ENCODE peak calls at places on chromosomes 5 and 9, in seven cellular contexts. One of them, this sample, is unnamed.

GRCh38 chr5:141753971-141754713 is 72.1 kb upstream of the ARAP3 start:
- DNase-seq in CD8-positive, alpha-beta T cell: peak
- DNase-seq in left cardiac atrium: no peak
- DNase-seq in memory B cell: no peak
- DNase-seq in T-helper 1 cell: peak
- DNase-seq in stimulated activated CD4-positive, alpha-beta T cell treated with anti-CD3 and anti-CD28 coated beads, TNF-alpha, amount 100 ng/mL, for 48 hours: no peak
- DNase-seq in heart left ventricle: no peak
- DNase-seq in this sample: no peak

GRCh38 chr5:10564838-10565784 is 1.2 kb downstream of the ANKRD33B start:
- DNase-seq in CD8-positive, alpha-beta T cell: no peak
- DNase-seq in left cardiac atrium: no peak
- DNase-seq in memory B cell: no peak
- DNase-seq in T-helper 1 cell: no peak
- DNase-seq in stimulated activated CD4-positive, alpha-beta T cell treated with anti-CD3 and anti-CD28 coated beads, TNF-alpha, amount 100 ng/mL, for 48 hours: no peak
- DNase-seq in heart left ventricle: peak
- DNase-seq in this sample: no peak

GRCh38 chr5:100877277-100877676 is 25.8 kb downstream of the ST8SIA4 start:
- DNase-seq in CD8-positive, alpha-beta T cell: no peak
- DNase-seq in left cardiac atrium: no peak
- DNase-seq in memory B cell: no peak
- DNase-seq in T-helper 1 cell: no peak
- DNase-seq in stimulated activated CD4-positive, alpha-beta T cell treated with anti-CD3 and anti-CD28 coated beads, TNF-alpha, amount 100 ng/mL, for 48 hours: no peak
- DNase-seq in heart left ventricle: no peak
- DNase-seq in this sample: no peak

GRCh38 chr9:134025606-134026541 is 593 bp downstream of the BRD3OS start:
- DNase-seq in CD8-positive, alpha-beta T cell: peak
- DNase-seq in left cardiac atrium: peak
- DNase-seq in memory B cell: peak
- DNase-seq in T-helper 1 cell: peak
- DNase-seq in stimulated activated CD4-positive, alpha-beta T cell treated with anti-CD3 and anti-CD28 coated beads, TNF-alpha, amount 100 ng/mL, for 48 hours: no peak
- DNase-seq in heart left ventricle: no peak
- DNase-seq in this sample: peak

GRCh38 chr9:16136961-16137360 is 584.1 kb downstream of the CCDC171 start:
- DNase-seq in CD8-positive, alpha-beta T cell: no peak
- DNase-seq in left cardiac atrium: peak
- DNase-seq in memory B cell: no peak
- DNase-seq in T-helper 1 cell: no peak
- DNase-seq in stimulated activated CD4-positive, alpha-beta T cell treated with anti-CD3 and anti-CD28 coated beads, TNF-alpha, amount 100 ng/mL, for 48 hours: no peak
- DNase-seq in heart left ventricle: no peak
- DNase-seq in this sample: no peak

GRCh38 chr5:71907001-71907564 is 188.0 kb downstream of the CARTPT start:
- DNase-seq in CD8-positive, alpha-beta T cell: no peak
- DNase-seq in left cardiac atrium: no peak
- DNase-seq in memory B cell: no peak
- DNase-seq in T-helper 1 cell: no peak
- DNase-seq in stimulated activated CD4-positive, alpha-beta T cell treated with anti-CD3 and anti-CD28 coated beads, TNF-alpha, amount 100 ng/mL, for 48 hours: no peak
- DNase-seq in heart left ventricle: no peak
- DNase-seq in this sample: no peak

GRCh38 chr5:6760636-6761035 is 47.4 kb downstream of the TENT4A start:
- DNase-seq in CD8-positive, alpha-beta T cell: no peak
- DNase-seq in left cardiac atrium: peak
- DNase-seq in memory B cell: no peak
- DNase-seq in T-helper 1 cell: no peak
- DNase-seq in stimulated activated CD4-positive, alpha-beta T cell treated with anti-CD3 and anti-CD28 coated beads, TNF-alpha, amount 100 ng/mL, for 48 hours: no peak
- DNase-seq in heart left ventricle: no peak
- DNase-seq in this sample: no peak

GRCh38 chr5:1497795-1498622 is 25.8 kb downstream of the LPCAT1 start:
- DNase-seq in CD8-positive, alpha-beta T cell: no peak
- DNase-seq in left cardiac atrium: no peak
- DNase-seq in memory B cell: no peak
- DNase-seq in T-helper 1 cell: no peak
- DNase-seq in stimulated activated CD4-positive, alpha-beta T cell treated with anti-CD3 and anti-CD28 coated beads, TNF-alpha, amount 100 ng/mL, for 48 hours: no peak
- DNase-seq in heart left ventricle: no peak
- DNase-seq in this sample: no peak

GRCh38 chr5:151079838-151080619 is 805 bp downstream of the TNIP1 start:
- DNase-seq in CD8-positive, alpha-beta T cell: no peak
- DNase-seq in left cardiac atrium: no peak
- DNase-seq in memory B cell: no peak
- DNase-seq in T-helper 1 cell: no peak
- DNase-seq in stimulated activated CD4-positive, alpha-beta T cell treated with anti-CD3 and anti-CD28 coated beads, TNF-alpha, amount 100 ng/mL, for 48 hours: no peak
- DNase-seq in heart left ventricle: no peak
- DNase-seq in this sample: no peak

GRCh38 chr5:14790220-14790619 is 81.4 kb downstream of the ANKH start:
- DNase-seq in CD8-positive, alpha-beta T cell: no peak
- DNase-seq in left cardiac atrium: no peak
- DNase-seq in memory B cell: no peak
- DNase-seq in T-helper 1 cell: no peak
- DNase-seq in stimulated activated CD4-positive, alpha-beta T cell treated with anti-CD3 and anti-CD28 coated beads, TNF-alpha, amount 100 ng/mL, for 48 hours: no peak
- DNase-seq in heart left ventricle: no peak
- DNase-seq in this sample: no peak

GRCh38 chr5:83503662-83504061 is 32.1 kb downstream of the VCAN start:
- DNase-seq in CD8-positive, alpha-beta T cell: no peak
- DNase-seq in left cardiac atrium: no peak
- DNase-seq in memory B cell: no peak
- DNase-seq in T-helper 1 cell: no peak
- DNase-seq in stimulated activated CD4-positive, alpha-beta T cell treated with anti-CD3 and anti-CD28 coated beads, TNF-alpha, amount 100 ng/mL, for 48 hours: no peak
- DNase-seq in heart left ventricle: no peak
- DNase-seq in this sample: no peak

GRCh38 chr5:40481226-40481625 is 198.5 kb upstream of the PTGER4 start:
- DNase-seq in CD8-positive, alpha-beta T cell: no peak
- DNase-seq in left cardiac atrium: no peak
- DNase-seq in memory B cell: no peak
- DNase-seq in T-helper 1 cell: no peak
- DNase-seq in stimulated activated CD4-positive, alpha-beta T cell treated with anti-CD3 and anti-CD28 coated beads, TNF-alpha, amount 100 ng/mL, for 48 hours: no peak
- DNase-seq in heart left ventricle: no peak
- DNase-seq in this sample: no peak

GRCh38 chr5:137580030-137580429 is 80.9 kb upstream of the SPOCK1 start:
- DNase-seq in CD8-positive, alpha-beta T cell: no peak
- DNase-seq in left cardiac atrium: no peak
- DNase-seq in memory B cell: no peak
- DNase-seq in T-helper 1 cell: no peak
- DNase-seq in stimulated activated CD4-positive, alpha-beta T cell treated with anti-CD3 and anti-CD28 coated beads, TNF-alpha, amount 100 ng/mL, for 48 hours: no peak
- DNase-seq in heart left ventricle: no peak
- DNase-seq in this sample: no peak

GRCh38 chr9:111501648-111502047 is 17.5 kb upstream of the ECPAS start:
- DNase-seq in CD8-positive, alpha-beta T cell: no peak
- DNase-seq in left cardiac atrium: no peak
- DNase-seq in memory B cell: no peak
- DNase-seq in T-helper 1 cell: no peak
- DNase-seq in stimulated activated CD4-positive, alpha-beta T cell treated with anti-CD3 and anti-CD28 coated beads, TNF-alpha, amount 100 ng/mL, for 48 hours: no peak
- DNase-seq in heart left ventricle: no peak
- DNase-seq in this sample: no peak

GRCh38 chr9:134908524-134909364 is 9.0 kb downstream of the FCN1 start:
- DNase-seq in CD8-positive, alpha-beta T cell: no peak
- DNase-seq in left cardiac atrium: no peak
- DNase-seq in memory B cell: no peak
- DNase-seq in T-helper 1 cell: no peak
- DNase-seq in stimulated activated CD4-positive, alpha-beta T cell treated with anti-CD3 and anti-CD28 coated beads, TNF-alpha, amount 100 ng/mL, for 48 hours: no peak
- DNase-seq in heart left ventricle: no peak
- DNase-seq in this sample: no peak

GRCh38 chr5:1907616-1908015 is 24.9 kb upstream of the IRX4 start:
- DNase-seq in CD8-positive, alpha-beta T cell: no peak
- DNase-seq in left cardiac atrium: no peak
- DNase-seq in memory B cell: no peak
- DNase-seq in T-helper 1 cell: no peak
- DNase-seq in stimulated activated CD4-positive, alpha-beta T cell treated with anti-CD3 and anti-CD28 coated beads, TNF-alpha, amount 100 ng/mL, for 48 hours: no peak
- DNase-seq in heart left ventricle: no peak
- DNase-seq in this sample: no peak